ENCODE peak calls at places on chromosomes 16 and 17, in five cellular contexts. W, J, P, G and K are unnamed samples.

GRCh38 chr17:64658931-64659330 is 3.2 kb downstream of the SMURF2 start:
- DNase-seq in W (no peak), J (no peak), P (no peak), G (peak), K (no peak)

GRCh38 chr17:30547778-30548177 is 70.6 kb downstream of the GOSR1 start:
- DNase-seq in W (no peak), J (no peak), P (no peak), G (no peak), K (no peak)

GRCh38 chr17:39618956-39619785 is 7.6 kb upstream of the PPP1R1B start:
- DNase-seq in W (no peak), J (no peak), P (peak), G (no peak), K (no peak)

GRCh38 chr16:87729266-87729954 is 36.4 kb downstream of the KLHDC4 start:
- DNase-seq in W (no peak), J (no peak), P (no peak), G (no peak), K (no peak)

GRCh38 chr17:6536566-6537065 is 19.7 kb downstream of the PITPNM3 start:
- DNase-seq in W (no peak), J (no peak), P (no peak), G (no peak), K (no peak)

GRCh38 chr17:50129303-50129945 is 536 bp downstream of the SAMD14 start:
- DNase-seq in W (no peak), J (peak), P (peak), G (no peak), K (peak)

GRCh38 chr17:57051886-57052342 is 33.1 kb upstream of the AKAP1 start:
- DNase-seq in W (no peak), J (no peak), P (peak), G (no peak), K (no peak)

GRCh38 chr16:24497405-24497804 is 42.0 kb upstream of the RBBP6 start:
- DNase-seq in W (no peak), J (no peak), P (peak), G (no peak), K (no peak)

GRCh38 chr16:68475071-68475470 is 26.8 kb upstream of the SMPD3 start:
- DNase-seq in W (no peak), J (no peak), P (no peak), G (no peak), K (no peak)

GRCh38 chr16:81718637-81719036 is 60.5 kb upstream of the PLCG2 start:
- DNase-seq in W (no peak), J (no peak), P (no peak), G (no peak), K (no peak)

GRCh38 chr16:73145166-73145565 is 97.2 kb upstream of the ZFHX3 start:
- DNase-seq in W (no peak), J (no peak), P (no peak), G (no peak), K (no peak)